ENCODE peak calls at places on chromosomes 6 and 20, in five cellular contexts. One of them, this sample, is unnamed.

GRCh38 chr6:168865-169455 is 123.3 kb upstream of the DUSP22 start:
- DNase-seq in endodermal cell: no peak
- DNase-seq in ovary: no peak
- DNase-seq in activated B cell treated with CpG ODN at 0.5 μM for 24 hours: no peak
- DNase-seq in epithelial cell of esophagus: peak
- DNase-seq in this sample: peak

GRCh38 chr6:154590770-154591169 is 80.3 kb upstream of the CNKSR3 start:
- DNase-seq in endodermal cell: no peak
- DNase-seq in ovary: no peak
- DNase-seq in activated B cell treated with CpG ODN at 0.5 μM for 24 hours: no peak
- DNase-seq in epithelial cell of esophagus: no peak
- DNase-seq in this sample: no peak

GRCh38 chr6:42727084-42727601 is 4.7 kb upstream of the PRPH2 start:
- DNase-seq in endodermal cell: no peak
- DNase-seq in ovary: peak
- DNase-seq in activated B cell treated with CpG ODN at 0.5 μM for 24 hours: peak
- DNase-seq in epithelial cell of esophagus: no peak
- DNase-seq in this sample: no peak

GRCh38 chr20:57596998-57597939 is 23.0 kb downstream of the ZBP1 start:
- DNase-seq in endodermal cell: peak
- DNase-seq in ovary: peak
- DNase-seq in activated B cell treated with CpG ODN at 0.5 μM for 24 hours: peak
- DNase-seq in epithelial cell of esophagus: peak
- DNase-seq in this sample: no peak

GRCh38 chr6:98847392-98847766 is 13.0 kb downstream of the POU3F2 start:
- DNase-seq in endodermal cell: peak
- DNase-seq in ovary: no peak
- DNase-seq in activated B cell treated with CpG ODN at 0.5 μM for 24 hours: no peak
- DNase-seq in epithelial cell of esophagus: no peak
- DNase-seq in this sample: no peak

GRCh38 chr6:165649701-165650137 is 13.3 kb downstream of the PDE10A start:
- DNase-seq in endodermal cell: no peak
- DNase-seq in ovary: no peak
- DNase-seq in activated B cell treated with CpG ODN at 0.5 μM for 24 hours: no peak
- DNase-seq in epithelial cell of esophagus: no peak
- DNase-seq in this sample: no peak

GRCh38 chr20:23629017-23629541 is 8.7 kb downstream of the CST3 start:
- DNase-seq in endodermal cell: peak
- DNase-seq in ovary: no peak
- DNase-seq in activated B cell treated with CpG ODN at 0.5 μM for 24 hours: no peak
- DNase-seq in epithelial cell of esophagus: peak
- DNase-seq in this sample: peak

GRCh38 chr6:116010400-116011095 is 50.1 kb downstream of the FRK start:
- DNase-seq in endodermal cell: peak
- DNase-seq in ovary: peak
- DNase-seq in activated B cell treated with CpG ODN at 0.5 μM for 24 hours: peak
- DNase-seq in epithelial cell of esophagus: peak
- DNase-seq in this sample: peak

GRCh38 chr20:51318058-51318960 is 224.2 kb downstream of the NFATC2 start:
- DNase-seq in endodermal cell: peak
- DNase-seq in ovary: peak
- DNase-seq in activated B cell treated with CpG ODN at 0.5 μM for 24 hours: peak
- DNase-seq in epithelial cell of esophagus: no peak
- DNase-seq in this sample: no peak

GRCh38 chr20:58149412-58150091 is 78.9 kb downstream of the ANKRD60 start:
- DNase-seq in endodermal cell: no peak
- DNase-seq in ovary: no peak
- DNase-seq in activated B cell treated with CpG ODN at 0.5 μM for 24 hours: no peak
- DNase-seq in epithelial cell of esophagus: no peak
- DNase-seq in this sample: no peak

GRCh38 chr6:41713650-41714291 is 21.6 kb downstream of the TFEB start:
- DNase-seq in endodermal cell: no peak
- DNase-seq in ovary: no peak
- DNase-seq in activated B cell treated with CpG ODN at 0.5 μM for 24 hours: peak
- DNase-seq in epithelial cell of esophagus: peak
- DNase-seq in this sample: peak

GRCh38 chr20:10919549-10920140 is 245.8 kb upstream of the JAG1 start:
- DNase-seq in endodermal cell: no peak
- DNase-seq in ovary: peak
- DNase-seq in activated B cell treated with CpG ODN at 0.5 μM for 24 hours: no peak
- DNase-seq in epithelial cell of esophagus: peak
- DNase-seq in this sample: peak

GRCh38 chr20:13790708-13791107 is 5.9 kb downstream of the NDUFAF5 start:
- DNase-seq in endodermal cell: no peak
- DNase-seq in ovary: no peak
- DNase-seq in activated B cell treated with CpG ODN at 0.5 μM for 24 hours: no peak
- DNase-seq in epithelial cell of esophagus: no peak
- DNase-seq in this sample: no peak

GRCh38 chr20:13786143-13786828 is 1.5 kb downstream of the NDUFAF5 start:
- DNase-seq in endodermal cell: no peak
- DNase-seq in ovary: no peak
- DNase-seq in activated B cell treated with CpG ODN at 0.5 μM for 24 hours: no peak
- DNase-seq in epithelial cell of esophagus: peak
- DNase-seq in this sample: peak

GRCh38 chr20:13791562-13792459 is 7.0 kb downstream of the NDUFAF5 start:
- DNase-seq in endodermal cell: no peak
- DNase-seq in ovary: no peak
- DNase-seq in activated B cell treated with CpG ODN at 0.5 μM for 24 hours: no peak
- DNase-seq in epithelial cell of esophagus: no peak
- DNase-seq in this sample: no peak

GRCh38 chr20:13784893-13785715 is at the start of the genes ESF1 and NDUFAF5:
- DNase-seq in endodermal cell: peak
- DNase-seq in ovary: peak
- DNase-seq in activated B cell treated with CpG ODN at 0.5 μM for 24 hours: peak
- DNase-seq in epithelial cell of esophagus: peak
- DNase-seq in this sample: peak

GRCh38 chr20:13788167-13788834 is 3.5 kb downstream of the NDUFAF5 start:
- DNase-seq in endodermal cell: peak
- DNase-seq in ovary: no peak
- DNase-seq in activated B cell treated with CpG ODN at 0.5 μM for 24 hours: no peak
- DNase-seq in epithelial cell of esophagus: peak
- DNase-seq in this sample: peak
- TF ChIP-seq CTCF in endodermal cell: peak
- TF ChIP-seq CTCF in ovary: no peak
- TF ChIP-seq CTCF in activated B cell treated with CpG ODN at 0.5 μM for 24 hours: peak
- TF ChIP-seq CTCF in epithelial cell of esophagus: peak
- TF ChIP-seq CTCF in this sample: peak

GRCh38 chr20:45097485-45098095 is 3.3 kb downstream of the KCNS1 start:
- DNase-seq in endodermal cell: no peak
- DNase-seq in ovary: no peak
- DNase-seq in activated B cell treated with CpG ODN at 0.5 μM for 24 hours: no peak
- DNase-seq in epithelial cell of esophagus: peak
- DNase-seq in this sample: no peak
- TF ChIP-seq CTCF in endodermal cell: no peak
- TF ChIP-seq CTCF in ovary: no peak
- TF ChIP-seq CTCF in activated B cell treated with CpG ODN at 0.5 μM for 24 hours: no peak
- TF ChIP-seq CTCF in epithelial cell of esophagus: peak
- TF ChIP-seq CTCF in this sample: peak

DNA sequence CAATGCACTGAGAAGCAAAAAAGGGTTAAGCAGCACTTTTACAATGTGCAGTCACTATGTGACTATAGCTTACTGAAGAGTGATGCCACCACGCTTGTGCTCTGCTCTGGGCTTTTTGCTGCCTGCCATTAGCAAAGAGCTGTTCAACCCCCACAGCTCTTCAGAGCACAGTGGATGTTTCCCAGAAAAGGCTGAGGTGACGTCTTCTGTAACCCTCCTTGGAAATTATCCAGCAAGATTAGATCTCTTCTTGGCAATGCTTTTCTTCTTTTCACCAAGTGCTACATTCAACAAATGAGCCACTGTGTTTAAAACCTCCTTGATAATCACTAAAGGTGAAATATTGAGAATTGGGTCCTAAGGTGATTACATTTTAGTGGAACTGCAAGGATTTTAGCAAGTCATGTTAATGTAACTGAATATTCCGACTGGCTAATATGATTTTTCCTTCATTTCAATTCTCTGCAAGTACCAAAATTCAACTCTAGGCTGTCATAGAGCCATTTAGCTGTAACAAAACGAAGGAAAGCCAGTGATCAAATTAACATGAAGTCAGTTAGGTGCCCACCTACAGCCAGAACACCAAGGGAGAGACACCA is 34.9 kb downstream of the ELOVL5 start:
- DNase-seq in endodermal cell: no peak
- DNase-seq in ovary: no peak
- DNase-seq in activated B cell treated with CpG ODN at 0.5 μM for 24 hours: no peak
- DNase-seq in epithelial cell of esophagus: no peak
- DNase-seq in this sample: no peak
- TF ChIP-seq CTCF in endodermal cell: no peak
- TF ChIP-seq CTCF in ovary: no peak
- TF ChIP-seq CTCF in activated B cell treated with CpG ODN at 0.5 μM for 24 hours: no peak
- TF ChIP-seq CTCF in epithelial cell of esophagus: no peak
- TF ChIP-seq CTCF in this sample: no peak

DNA sequence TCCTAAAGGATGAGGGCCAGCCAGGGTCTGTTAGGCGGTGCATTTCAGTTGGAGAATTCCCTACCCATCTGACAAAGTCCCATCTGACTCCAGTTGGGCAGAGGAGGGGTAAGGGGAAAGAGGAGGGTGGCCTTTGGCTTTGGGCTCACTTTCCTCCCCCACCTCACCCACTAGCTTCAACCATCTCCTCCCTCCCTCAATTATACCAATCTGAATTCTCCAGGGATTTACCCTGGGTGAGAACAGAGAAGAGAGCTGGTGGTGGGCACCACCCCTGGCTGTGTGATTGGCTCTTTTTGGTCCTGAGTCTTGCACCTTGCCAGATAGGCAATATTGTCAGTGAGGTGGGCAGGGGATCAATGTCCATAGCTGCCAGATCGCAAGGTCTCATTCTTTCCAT is 3.2 kb downstream of the HMGA1 start:
- DNase-seq in endodermal cell: no peak
- DNase-seq in ovary: peak
- DNase-seq in activated B cell treated with CpG ODN at 0.5 μM for 24 hours: no peak
- DNase-seq in epithelial cell of esophagus: no peak
- DNase-seq in this sample: no peak
- TF ChIP-seq CTCF in endodermal cell: no peak
- TF ChIP-seq CTCF in ovary: no peak
- TF ChIP-seq CTCF in activated B cell treated with CpG ODN at 0.5 μM for 24 hours: no peak
- TF ChIP-seq CTCF in epithelial cell of esophagus: no peak
- TF ChIP-seq CTCF in this sample: no peak

This sample was measured in bronchial epithelial cell.